ENCODE peak calls at places on chromosomes 5 and 9, in six cellular contexts. X, B, R, Q, S and A are unnamed samples.

GRCh38 chr9:18189876-18190670 is 283.9 kb upstream of the ADAMTSL1 start:
- DNase-seq in X (no peak), B (no peak), R (no peak), Q (no peak), S (no peak), A (peak; percentile 31)

GRCh38 chr9:77833686-77834429 is 185.7 kb upstream of the GNA14 start:
- DNase-seq in X (no peak), B (no peak), R (no peak), Q (no peak), S (no peak), A (no peak)

GRCh38 chr5:36300927-36301540 is 668 bp downstream of the RANBP3L start:
- DNase-seq in X (no peak), B (peak; percentile 9), R (no peak), Q (no peak), S (no peak), A (no peak)

GRCh38 chr5:149938791-149939358 is 5.7 kb downstream of the PDE6A start:
- DNase-seq in X (no peak), B (peak; percentile 71), R (peak; percentile 59), Q (no peak), S (no peak), A (peak; percentile 100)

GRCh38 chr9:19517202-19517942 is 108.6 kb downstream of the ACER2 start:
- DNase-seq in X (no peak), B (no peak), R (no peak), Q (no peak), S (no peak), A (peak; percentile 20)

GRCh38 chr5:132437604-132438275 is 52.8 kb downstream of the IRF1 start:
- DNase-seq in X (peak; percentile 73), B (peak; percentile 96), R (peak; percentile 80), Q (peak; percentile 78), S (no peak), A (peak; percentile 57)

GRCh38 chr5:73938280-73938937 is 312.4 kb downstream of the ARHGEF28 start:
- DNase-seq in X (no peak), B (peak; percentile 96), R (peak; percentile 91), Q (no peak), S (no peak), A (peak; percentile 91)

GRCh38 chr9:1978941-1979340 is 36.2 kb upstream of the SMARCA2 start:
- DNase-seq in X (no peak), B (peak; percentile 2), R (peak; percentile 66), Q (no peak), S (no peak), A (peak; percentile 87)

GRCh38 chr5:74938250-74938649 is 72.1 kb upstream of the FAM169A start:
- DNase-seq in X (no peak), B (peak; percentile 46), R (no peak), Q (no peak), S (no peak), A (peak; percentile 19)

GRCh38 chr9:21039302-21039701 is 7.9 kb upstream of the HACD4 start:
- DNase-seq in X (no peak), B (no peak), R (no peak), Q (no peak), S (no peak), A (no peak)

GRCh38 chr9:22050924-22051323 is 41.8 kb upstream of the CDKN2B start:
- DNase-seq in X (no peak), B (no peak), R (no peak), Q (no peak), S (no peak), A (no peak)

GRCh38 chr9:35907732-35908483 is 1.4 kb upstream of the SPAAR start:
- DNase-seq in X (peak; percentile 77), B (peak; percentile 73), R (peak; percentile 63), Q (no peak), S (no peak), A (peak; percentile 98)

GRCh38 chr5:3740546-3741371 is 145.1 kb downstream of the IRX1 start:
- DNase-seq in X (no peak), B (no peak), R (no peak), Q (no peak), S (no peak), A (peak; percentile 85)

GRCh38 chr5:132492386-132492785 is 1.8 kb upstream of the IRF1 start:
- DNase-seq in X (no peak), B (no peak), R (no peak), Q (no peak), S (no peak), A (no peak)

GRCh38 chr9:65403721-65404120 is 118.7 kb upstream of the FOXD4L5 start:
- DNase-seq in X (no peak), B (no peak), R (no peak), Q (no peak), S (no peak), A (no peak)

GRCh38 chr9:72980600-72981265 is 27.9 kb upstream of the ALDH1A1 start:
- DNase-seq in X (no peak), B (no peak), R (no peak), Q (no peak), S (no peak), A (no peak)

GRCh38 chr5:150322202-150322601 is 19.5 kb upstream of the ARSI start:
- DNase-seq in X (no peak), B (peak; percentile 62), R (no peak), Q (no peak), S (no peak), A (peak; percentile 69)

DNA sequence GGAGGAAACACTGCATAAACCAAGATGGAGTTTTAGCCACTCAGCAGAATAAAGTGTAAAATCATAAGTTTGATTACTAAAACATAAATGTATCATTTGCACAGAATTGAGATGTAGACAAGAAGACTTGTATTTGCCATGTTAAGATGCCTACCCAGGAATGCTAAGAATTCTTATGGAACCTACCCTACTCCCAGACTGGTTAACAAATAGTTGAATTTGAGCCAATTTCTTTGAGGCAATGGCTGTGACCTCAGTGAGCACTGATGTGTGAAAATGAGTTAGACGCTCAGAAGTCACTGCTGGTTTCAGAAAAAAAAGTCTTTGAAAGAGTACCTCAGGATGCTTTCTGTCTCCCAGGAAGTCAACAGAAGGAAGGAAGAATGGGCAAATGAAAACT is 95.6 kb downstream of the ESM1 start:
- DNase-seq in X (no peak), B (peak; percentile 79), R (peak; percentile 76), Q (no peak), S (no peak), A (peak; percentile 74)
- TF ChIP-seq CTCF in X (no peak), B (no peak), R (no peak), Q (no peak), S (no peak), A (no peak)

DNA sequence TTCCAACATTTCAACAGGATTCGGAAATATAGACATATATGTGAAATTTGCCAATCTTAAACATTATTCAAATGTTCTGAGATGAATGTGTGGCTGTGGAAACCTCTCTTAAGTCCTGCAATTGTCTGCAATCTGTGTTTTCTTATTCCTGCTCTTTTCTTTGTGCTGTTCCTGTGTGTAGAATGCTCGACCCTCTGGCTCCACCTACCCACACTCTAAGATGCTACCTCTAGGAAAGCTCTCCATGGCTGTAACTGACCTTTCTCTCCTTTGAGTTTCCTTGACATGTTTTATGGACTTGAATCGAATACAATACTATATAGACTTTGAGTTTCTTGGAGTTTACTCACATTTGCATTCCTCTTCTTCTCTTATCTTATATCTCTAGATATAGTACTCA is 120.6 kb upstream of the ASTN2 start:
- DNase-seq in X (no peak), B (no peak), R (no peak), Q (no peak), S (no peak), A (peak; percentile 9)
- TF ChIP-seq CTCF in X (no peak), B (no peak), R (no peak), Q (no peak), S (no peak), A (no peak)

GRCh38 chr5:9766581-9766980 is 136.4 kb upstream of the TAS2R1 start:
- DNase-seq in X (no peak), B (peak; percentile 54), R (no peak), Q (no peak), S (no peak), A (no peak)
- TF ChIP-seq CTCF in X (no peak), B (peak; percentile 38), R (peak; percentile 42), Q (no peak), S (no peak), A (no peak)

GRCh38 chr9:71850996-71851395 is 60.0 kb downstream of the ABHD17B start:
- DNase-seq in X (no peak), B (no peak), R (no peak), Q (no peak), S (no peak), A (no peak)
- TF ChIP-seq CTCF in X (no peak), B (no peak), R (no peak), Q (no peak), S (no peak), A (no peak)